ENCODE peak calls at places on chromosomes 12 and 14, in seven cellular contexts. R, F, W, O, N, K and Y are unnamed samples. For H3K4me1, the result is how much of the 10 kb centered on the place peaks cover.

GRCh38 chr14:68363401-68363800 is 429.5 kb downstream of the ZFP36L1 start:
- DNase-seq in R (no peak), F (no peak), W (peak), O (no peak), N (no peak), K (no peak), Y (no peak)

GRCh38 chr14:92993302-92993701 is 70.4 kb downstream of the CHGA start:
- DNase-seq in R (peak), F (no peak), W (no peak), O (no peak), N (no peak), K (no peak), Y (no peak)

GRCh38 chr12:110349521-110350151 is 53.9 kb downstream of the ANAPC7 start:
- DNase-seq in R (no peak), F (no peak), W (no peak), O (no peak), N (no peak), K (no peak), Y (no peak)

GRCh38 chr12:27077586-27077985 is 4.8 kb downstream of the C12orf71 start:
- DNase-seq in R (no peak), F (no peak), W (no peak), O (no peak), N (no peak), K (no peak), Y (no peak)

GRCh38 chr14:103802353-103802752 is 45.0 kb downstream of the PPP1R13B start:
- DNase-seq in R (no peak), F (no peak), W (no peak), O (no peak), N (no peak), K (no peak), Y (no peak)

GRCh38 chr12:59403259-59403932 is 192.4 kb upstream of the SLC16A7 start:
- DNase-seq in R (peak), F (no peak), W (peak), O (peak), N (no peak), K (no peak), Y (peak)

GRCh38 chr12:131507094-131507493 is 203.8 kb upstream of the SFSWAP start:
- DNase-seq in R (no peak), F (no peak), W (no peak), O (peak), N (no peak), K (no peak), Y (no peak)

GRCh38 chr12:89949457-89950195 is 241.0 kb upstream of the ATP2B1 start:
- DNase-seq in R (peak), F (peak), W (no peak), O (no peak), N (peak), K (no peak), Y (no peak)

GRCh38 chr12:113190761-113191160 is 5.2 kb downstream of the RITA1 start:
- DNase-seq in R (peak), F (no peak), W (peak), O (peak), N (peak), K (no peak), Y (peak)

GRCh38 chr14:100692859-100693558 is 33.7 kb upstream of the DLK1 start:
- DNase-seq in R (peak), F (no peak), W (peak), O (no peak), N (no peak), K (peak), Y (no peak)

GRCh38 chr12:123071401-123072304 is 79.2 kb downstream of the PITPNM2 start:
- DNase-seq in R (no peak), F (no peak), W (no peak), O (no peak), N (no peak), K (no peak), Y (no peak)

GRCh38 chr14:75268638-75269550 is 9.7 kb upstream of the FOS start:
- DNase-seq in R (no peak), F (no peak), W (no peak), O (no peak), N (no peak), K (no peak), Y (no peak)

GRCh38 chr12:101830391-101831325 is at the start of gene GNPTAB:
- DNase-seq in R (peak), F (peak), W (peak), O (peak), N (peak), K (peak), Y (peak)

GRCh38 chr12:104651812-104652211 is 195.1 kb downstream of the CHST11 start:
- DNase-seq in R (no peak), F (no peak), W (no peak), O (no peak), N (no peak), K (no peak), Y (no peak)

GRCh38 chr12:11650279-11650696 is 814 bp downstream of the ETV6 start:
- DNase-seq in R (no peak), F (no peak), W (no peak), O (peak), N (peak), K (no peak), Y (no peak)

GRCh38 chr12:7985802-7986418 is 46.6 kb upstream of the FOXJ2 start:
- DNase-seq in R (no peak), F (no peak), W (no peak), O (no peak), N (no peak), K (no peak), Y (no peak)

GRCh38 chr14:75123991-75124390 is 2.9 kb downstream of the NEK9 start:
- DNase-seq in R (no peak), F (no peak), W (peak), O (peak), N (peak), K (no peak), Y (no peak)

GRCh38 chr12:47087088-47087688 is 7.4 kb upstream of the AMIGO2 start:
- DNase-seq in R (no peak), F (no peak), W (no peak), O (no peak), N (no peak), K (no peak), Y (no peak)

GRCh38 chr12:15581006-15581405 is 208.2 kb downstream of the EPS8 start:
- DNase-seq in R (no peak), F (no peak), W (no peak), O (no peak), N (no peak), K (no peak), Y (peak)

GRCh38 chr12:132083731-132084641 is 60.1 kb downstream of the DDX51 start:
- DNase-seq in R (peak), F (peak), W (peak), O (peak), N (peak), K (peak), Y (peak)

GRCh38 chr14:71225108-71225507 is 317.8 kb downstream of the PCNX1 start:
- DNase-seq in R (no peak), F (no peak), W (no peak), O (no peak), N (no peak), K (no peak), Y (no peak)

GRCh38 chr12:40684986-40685385 is 7.3 kb upstream of the CNTN1 start:
- DNase-seq in R (no peak), F (no peak), W (no peak), O (no peak), N (no peak), K (no peak), Y (no peak)

GRCh38 chr12:100895197-100895596 is 100.6 kb downstream of the ANO4 start:
- DNase-seq in R (no peak), F (no peak), W (no peak), O (no peak), N (no peak), K (no peak), Y (no peak)

GRCh38 chr12:13383379-13383778 is 186.9 kb downstream of the EMP1 start:
- DNase-seq in R (no peak), F (no peak), W (no peak), O (no peak), N (no peak), K (no peak), Y (no peak)

GRCh38 chr14:103705158-103705523 is 10.1 kb downstream of the XRCC3 start:
- DNase-seq in R (no peak), F (no peak), W (no peak), O (no peak), N (no peak), K (no peak), Y (no peak)

GRCh38 chr12:27277846-27278260 is 33.8 kb downstream of the STK38L start:
- DNase-seq in R (peak), F (peak), W (peak), O (no peak), N (no peak), K (no peak), Y (no peak)

GRCh38 chr14:92507174-92507768 is 6.3 kb upstream of the RIN3 start:
- DNase-seq in R (no peak), F (peak), W (peak), O (no peak), N (no peak), K (no peak), Y (no peak)

GRCh38 chr12:87967871-87968270 is 61.3 kb downstream of the C12orf50 start:
- DNase-seq in R (no peak), F (no peak), W (no peak), O (no peak), N (no peak), K (no peak), Y (no peak)

GRCh38 chr14:100381386-100382105 is 58.4 kb downstream of the SLC25A47 start:
- DNase-seq in R (no peak), F (no peak), W (no peak), O (no peak), N (no peak), K (no peak), Y (no peak)

GRCh38 chr12:12266389-12266872 is 413 bp downstream of the LRP6 start:
- DNase-seq in R (no peak), F (no peak), W (no peak), O (peak), N (no peak), K (no peak), Y (peak)

GRCh38 chr14:70906785-70907171 is 481 bp upstream of the PCNX1 start:
- DNase-seq in R (no peak), F (no peak), W (no peak), O (no peak), N (no peak), K (no peak), Y (no peak)

GRCh38 chr12:26212356-26212755 is 17.0 kb downstream of the SSPN start:
- DNase-seq in R (no peak), F (no peak), W (no peak), O (no peak), N (no peak), K (no peak), Y (no peak)

GRCh38 chr12:104610513-104611235 is 153.9 kb downstream of the CHST11 start:
- DNase-seq in R (no peak), F (no peak), W (no peak), O (peak), N (no peak), K (no peak), Y (no peak)

GRCh38 chr12:130633771-130634170 is 82.3 kb downstream of the RIMBP2 start:
- DNase-seq in R (no peak), F (no peak), W (no peak), O (peak), N (no peak), K (peak), Y (peak)

GRCh38 chr14:61638595-61639391 is 56.5 kb upstream of the HIF1A start:
- DNase-seq in R (no peak), F (no peak), W (no peak), O (no peak), N (no peak), K (no peak), Y (no peak)

GRCh38 chr12:29309320-29309902 is 71.6 kb downstream of the ERGIC2 start:
- DNase-seq in R (no peak), F (no peak), W (peak), O (no peak), N (no peak), K (no peak), Y (no peak)

DNA sequence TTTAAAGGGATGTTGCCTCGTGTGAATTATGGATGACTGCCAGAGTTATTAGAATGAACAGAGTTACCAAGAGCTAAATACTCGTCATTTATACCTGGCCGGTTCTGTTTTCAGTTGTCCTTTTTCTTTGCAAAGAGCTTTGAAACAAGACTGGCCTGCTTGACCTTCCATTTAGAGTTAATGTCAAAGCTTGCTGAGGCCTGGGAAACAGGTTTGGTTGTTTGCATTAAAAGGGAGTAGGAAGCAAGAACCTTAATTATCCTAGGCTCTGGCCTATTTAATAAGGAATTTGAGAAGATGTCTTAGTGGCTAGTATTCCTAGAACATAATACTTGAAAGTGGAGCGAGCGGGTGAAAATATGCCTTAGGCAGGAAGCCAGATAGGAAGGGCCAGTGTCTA is 233.3 kb downstream of the CACNA1C start:
- DNase-seq in R (no peak), F (no peak), W (no peak), O (no peak), N (no peak), K (no peak), Y (no peak)
- H3K4me1 ChIP-seq in R (under half), F (under half), W (under half), O (under half), N (under half), K (under half), Y (under half)

GRCh38 chr12:75814856-75815754 is 216.5 kb downstream of the PHLDA1 start:
- DNase-seq in R (no peak), F (no peak), W (no peak), O (peak), N (no peak), K (no peak), Y (no peak)

GRCh38 chr12:75815756-75816155 is 215.8 kb downstream of the PHLDA1 start:
- DNase-seq in R (no peak), F (no peak), W (no peak), O (no peak), N (no peak), K (no peak), Y (no peak)

GRCh38 chr12:75812341-75813018 is 219.1 kb downstream of the PHLDA1 start:
- DNase-seq in R (no peak), F (no peak), W (no peak), O (peak), N (no peak), K (peak), Y (peak)

GRCh38 chr12:75809745-75810144 is 221.8 kb downstream of the PHLDA1 start:
- DNase-seq in R (no peak), F (no peak), W (no peak), O (no peak), N (no peak), K (no peak), Y (peak)

GRCh38 chr12:75813066-75813465 is 218.5 kb downstream of the PHLDA1 start:
- DNase-seq in R (no peak), F (no peak), W (no peak), O (no peak), N (no peak), K (no peak), Y (no peak)
- TF ChIP-seq YY1 in R (no peak), F (no peak), W (no peak), O (no peak), N (no peak), K (no peak), Y (no peak)

GRCh38 chr12:4272014-4272975 is 1.3 kb upstream of the CCND2 start:
- DNase-seq in R (no peak), F (peak), W (no peak), O (peak), N (peak), K (no peak), Y (peak)

GRCh38 chr12:4272976-4273650 is 449 bp upstream of the CCND2 start:
- DNase-seq in R (no peak), F (no peak), W (no peak), O (no peak), N (no peak), K (no peak), Y (no peak)

GRCh38 chr12:4274960-4275868 is 1.7 kb downstream of the CCND2 start:
- DNase-seq in R (no peak), F (no peak), W (no peak), O (no peak), N (no peak), K (no peak), Y (no peak)

GRCh38 chr12:4274396-4274959 is 916 bp downstream of the CCND2 start:
- DNase-seq in R (no peak), F (no peak), W (no peak), O (no peak), N (peak), K (no peak), Y (no peak)

DNA sequence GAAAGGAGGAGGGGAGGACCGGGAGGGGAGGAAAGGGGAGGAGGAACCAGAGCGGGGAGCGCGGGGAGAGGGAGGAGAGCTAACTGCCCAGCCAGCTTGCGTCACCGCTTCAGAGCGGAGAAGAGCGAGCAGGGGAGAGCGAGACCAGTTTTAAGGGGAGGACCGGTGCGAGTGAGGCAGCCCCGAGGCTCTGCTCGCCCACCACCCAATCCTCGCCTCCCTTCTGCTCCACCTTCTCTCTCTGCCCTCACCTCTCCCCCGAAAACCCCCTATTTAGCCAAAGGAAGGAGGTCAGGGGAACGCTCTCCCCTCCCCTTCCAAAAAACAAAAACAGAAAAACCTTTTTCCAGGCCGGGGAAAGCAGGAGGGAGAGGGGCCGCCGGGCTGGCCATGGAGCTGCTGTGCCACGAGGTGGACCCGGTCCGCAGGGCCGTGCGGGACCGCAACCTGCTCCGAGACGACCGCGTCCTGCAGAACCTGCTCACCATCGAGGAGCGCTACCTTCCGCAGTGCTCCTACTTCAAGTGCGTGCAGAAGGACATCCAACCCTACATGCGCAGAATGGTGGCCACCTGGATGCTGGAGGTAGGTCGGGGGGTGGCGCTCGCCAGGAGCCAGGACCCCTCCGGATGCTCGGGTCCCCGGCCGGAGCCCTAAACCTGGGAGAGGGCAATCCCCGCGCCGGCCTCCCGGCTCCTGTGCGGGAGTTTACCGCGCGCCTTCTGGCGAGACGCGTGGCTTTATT is at the start of gene CCND2:
- DNase-seq in R (no peak), F (peak), W (no peak), O (peak), N (peak), K (peak), Y (peak)
- H3K4me1 ChIP-seq in R (half or more), F (under half), W (under half), O (under half), N (half or more), K (under half), Y (under half)

GRCh38 chr12:76680940-76681339 is 83.0 kb upstream of the ZDHHC17 start:
- DNase-seq in R (no peak), F (no peak), W (no peak), O (no peak), N (no peak), K (no peak), Y (no peak)

GRCh38 chr12:76688001-76688400 is 75.9 kb upstream of the ZDHHC17 start:
- DNase-seq in R (no peak), F (no peak), W (no peak), O (peak), N (no peak), K (no peak), Y (no peak)

GRCh38 chr12:76688627-76689026 is 75.3 kb upstream of the ZDHHC17 start:
- DNase-seq in R (no peak), F (no peak), W (no peak), O (no peak), N (no peak), K (no peak), Y (no peak)

GRCh38 chr12:76679778-76680177 is 84.1 kb upstream of the ZDHHC17 start:
- DNase-seq in R (no peak), F (no peak), W (no peak), O (no peak), N (no peak), K (no peak), Y (no peak)

GRCh38 chr12:76685246-76685678 is 78.7 kb upstream of the ZDHHC17 start:
- DNase-seq in R (no peak), F (no peak), W (no peak), O (no peak), N (no peak), K (no peak), Y (no peak)
- TF ChIP-seq YY1 in R (no peak), F (no peak), W (no peak), O (no peak), N (no peak), K (no peak), Y (no peak)

GRCh38 chr12:3038931-3039510 is 38.2 kb upstream of the TSPAN9 start:
- DNase-seq in R (no peak), F (no peak), W (no peak), O (no peak), N (no peak), K (no peak), Y (no peak)

GRCh38 chr12:3042394-3042793 is 34.8 kb upstream of the TSPAN9 start:
- DNase-seq in R (no peak), F (no peak), W (no peak), O (no peak), N (no peak), K (no peak), Y (no peak)

GRCh38 chr12:3040026-3040656 is 37.0 kb upstream of the TSPAN9 start:
- DNase-seq in R (no peak), F (no peak), W (no peak), O (no peak), N (no peak), K (no peak), Y (no peak)

GRCh38 chr12:3041558-3042164 is 35.5 kb upstream of the TSPAN9 start:
- DNase-seq in R (peak), F (peak), W (peak), O (peak), N (peak), K (peak), Y (peak)

GRCh38 chr12:3040663-3041544 is 36.3 kb upstream of the TSPAN9 start:
- DNase-seq in R (no peak), F (no peak), W (no peak), O (no peak), N (no peak), K (no peak), Y (no peak)
- H3K4me1 ChIP-seq in R (under half), F (under half), W (under half), O (under half), N (under half), K (under half), Y (under half)

GRCh38 chr14:23174785-23175184 is 8.7 kb downstream of the SLC7A8 start:
- DNase-seq in R (no peak), F (no peak), W (no peak), O (no peak), N (no peak), K (no peak), Y (no peak)
- TF ChIP-seq YY1 in R (no peak), F (no peak), W (no peak), O (no peak), N (no peak), K (no peak), Y (no peak)

GRCh38 chr12:124771462-124772361 is 92.0 kb downstream of the SCARB1 start:
- DNase-seq in R (peak), F (peak), W (peak), O (peak), N (peak), K (no peak), Y (peak)
- H3K4me1 ChIP-seq in R (half or more), F (half or more), W (under half), O (under half), N (under half), K (under half), Y (under half)